ENCODE peak calls at places on chromosomes 4 and X, in six cellular contexts. T, R, D, S, E and N are unnamed samples.

GRCh38 chr4:39061450-39061849 is 582 bp upstream of the KLHL5 start:
- DNase-seq in T (no peak), R (no peak), D (no peak), S (no peak), E (no peak), N (no peak)

GRCh38 chr4:74794341-74794801 is at the start of gene BTC:
- DNase-seq in T (peak; percentile 65), R (no peak), D (no peak), S (peak; percentile 52), E (no peak), N (peak; percentile 6)

GRCh38 chrX:46994096-46994495 is 81.9 kb downstream of the JADE3 start:
- DNase-seq in T (no peak), R (peak; percentile 26), D (no peak), S (no peak), E (no peak), N (no peak)

GRCh38 chr4:86664959-86665358 is 70.8 kb downstream of the PTPN13 start:
- DNase-seq in T (peak; percentile 77), R (no peak), D (no peak), S (peak; percentile 29), E (peak; percentile 74), N (peak; percentile 79)

GRCh38 chr4:52622564-52622963 is 36.5 kb downstream of the USP46 start:
- DNase-seq in T (no peak), R (no peak), D (no peak), S (no peak), E (no peak), N (no peak)

GRCh38 chr4:189202869-189203271 is 737.8 kb upstream of the FRG1 start:
- DNase-seq in T (no peak), R (no peak), D (no peak), S (peak; percentile 59), E (peak; percentile 38), N (no peak)

GRCh38 chr4:110344165-110344564 is 131.8 kb upstream of the ENPEP start:
- DNase-seq in T (peak; percentile 23), R (no peak), D (no peak), S (peak; percentile 42), E (no peak), N (no peak)

GRCh38 chr4:7862561-7863200 is 77.0 kb downstream of the AFAP1 start:
- DNase-seq in T (no peak), R (no peak), D (no peak), S (no peak), E (no peak), N (no peak)

GRCh38 chrX:17475820-17476219 is 100.8 kb downstream of the NHS start:
- DNase-seq in T (no peak), R (no peak), D (no peak), S (no peak), E (no peak), N (no peak)

GRCh38 chr4:95869961-95870500 is 30.1 kb downstream of the PDHA2 start:
- DNase-seq in T (no peak), R (no peak), D (no peak), S (peak; percentile 25), E (peak; percentile 82), N (no peak)